ENCODE peak calls at places on chromosomes 13 and 19, in six cellular contexts. Z is hypothalamus; K is MV-4-11; F is stimulated activated CD4-positive, alpha-beta T cell treated with anti-CD3 and anti-CD28 coated beads, Interleukin-15, amount 100 ng/mL, for 1 hour; I is HFFc6; H is stimulated activated CD8-positive, alpha-beta memory T cell treated with anti-CD3 and anti-CD28 coated beads, Interleukin-15, amount 100 ng/mL, for 24 hours. W is an unnamed sample.

GRCh38 chr19:13598098-13598497 is 91.8 kb upstream of the CACNA1A start:
- DNase-seq in K (no peak), H (no peak), Z (no peak), I (no peak), F (no peak), W (no peak)

GRCh38 chr19:7512400-7512851 is 3.5 kb upstream of the ZNF358 start:
- DNase-seq in Z (no peak), K (no peak), H (no peak), I (peak; percentile 87), F (no peak), W (no peak)

GRCh38 chr19:35975608-35976214 is 19.3 kb upstream of the SDHAF1 start:
- DNase-seq in Z (no peak), K (peak; percentile 8), F (no peak), H (no peak), I (no peak), W (no peak)

GRCh38 chr19:11979527-11979926 is 14.7 kb downstream of the ZNF763 start:
- DNase-seq in Z (no peak), I (no peak), F (no peak), H (no peak), K (no peak), W (no peak)

GRCh38 chr19:1134431-1134830 is 30.6 kb downstream of the GPX4 start:
- DNase-seq in F (no peak), I (no peak), Z (no peak), H (no peak), K (no peak), W (no peak)

GRCh38 chr19:21823224-21823623 is 12.8 kb downstream of the ZNF43 start:
- DNase-seq in F (no peak), I (no peak), Z (no peak), K (no peak), H (no peak), W (no peak)

GRCh38 chr19:58007285-58007684 is 4.7 kb upstream of the ZNF606 start:
- DNase-seq in K (no peak), F (no peak), H (no peak), I (no peak), Z (no peak), W (no peak)

GRCh38 chr19:6132482-6132881 is 3.0 kb upstream of the ACSBG2 start:
- DNase-seq in Z (no peak), K (no peak), H (no peak), F (no peak), I (no peak), W (no peak)

GRCh38 chr13:102291587-102292218 is 110.1 kb downstream of the FGF14 start:
- DNase-seq in H (no peak), I (no peak), F (no peak), Z (no peak), K (no peak), W (no peak)

GRCh38 chr13:82011355-82011754 is 1670.4 kb upstream of the SPRY2 start:
- DNase-seq in I (no peak), H (no peak), F (no peak), K (no peak), Z (no peak), W (no peak)

GRCh38 chr13:26420282-26420960 is 137.1 kb upstream of the WASF3 start:
- DNase-seq in F (no peak), K (no peak), Z (no peak), I (no peak), H (no peak), W (no peak)

GRCh38 chr19:41847351-41848105 is 2.7 kb downstream of the DMRTC2 start:
- DNase-seq in H (no peak), K (no peak), F (no peak), Z (no peak), I (no peak), W (no peak)

GRCh38 chr13:113445791-113446487 is 7.3 kb downstream of the ADPRHL1 start:
- DNase-seq in Z (no peak), I (no peak), F (no peak), H (no peak), K (no peak), W (no peak)

GRCh38 chr19:7063339-7063738 is 4.9 kb upstream of the MBD3L3 start:
- DNase-seq in I (no peak), F (no peak), Z (no peak), H (no peak), K (no peak), W (no peak)

GRCh38 chr19:16571689-16572331 is 405 bp downstream of the SLC35E1 start:
- DNase-seq in Z (no peak), I (no peak), F (no peak), K (no peak), H (no peak), W (no peak)

GRCh38 chr13:98997738-98998641 is 20.1 kb upstream of the DOCK9 start:
- DNase-seq in H (no peak), I (peak; percentile 57), Z (no peak), K (no peak), F (no peak), W (no peak)

W was measured in GM18507.